ENCODE peak calls at places on chromosomes 13 and 19, in nine cellular contexts. L, T, O, H, J, P, M, A and X are unnamed samples.

GRCh38 chr13:58247080-58247479 is 615.5 kb downstream of the PCDH17 start:
- DNase-seq in L (no peak), T (no peak), O (no peak), H (no peak), J (no peak), P (no peak), M (no peak), A (no peak), X (no peak)

GRCh38 chr19:2113436-2114211 is 16.9 kb downstream of the IZUMO4 start:
- DNase-seq in L (no peak), T (no peak), O (peak), H (no peak), J (no peak), P (peak), M (peak), A (no peak), X (no peak)

GRCh38 chr13:50693755-50694154 is 149.7 kb downstream of the DLEU7 start:
- DNase-seq in L (no peak), T (peak), O (peak), H (no peak), J (peak), P (no peak), M (peak), A (no peak), X (no peak)

GRCh38 chr19:57473646-57474045 is 3.7 kb downstream of the ZNF772 start:
- DNase-seq in L (no peak), T (no peak), O (peak), H (no peak), J (no peak), P (peak), M (no peak), A (no peak), X (no peak)

GRCh38 chr19:14102102-14102696 is 11.6 kb upstream of the SAMD1 start:
- DNase-seq in L (no peak), T (no peak), O (peak), H (no peak), J (no peak), P (peak), M (no peak), A (no peak), X (no peak)

GRCh38 chr13:110782185-110782584 is 68.7 kb downstream of the ING1 start:
- DNase-seq in L (no peak), T (no peak), O (no peak), H (no peak), J (no peak), P (no peak), M (no peak), A (no peak), X (no peak)

GRCh38 chr13:73168226-73168992 is 109.6 kb downstream of the KLF5 start:
- DNase-seq in L (no peak), T (no peak), O (peak), H (no peak), J (no peak), P (no peak), M (no peak), A (no peak), X (no peak)

GRCh38 chr19:52665047-52665446 is 26.9 kb upstream of the ZNF83 start:
- DNase-seq in L (no peak), T (no peak), O (no peak), H (no peak), J (no peak), P (no peak), M (no peak), A (no peak), X (no peak)

GRCh38 chr19:55667958-55668357 is 7.1 kb upstream of the EPN1 start:
- DNase-seq in L (no peak), T (no peak), O (no peak), H (peak), J (no peak), P (no peak), M (no peak), A (peak), X (no peak)

GRCh38 chr13:78317030-78317429 is 286.3 kb downstream of the POU4F1 start:
- DNase-seq in L (no peak), T (no peak), O (peak), H (no peak), J (peak), P (peak), M (no peak), A (no peak), X (no peak)

GRCh38 chr19:45913874-45914830 is at the start of gene NANOS2:
- DNase-seq in L (no peak), T (no peak), O (peak), H (no peak), J (peak), P (peak), M (no peak), A (no peak), X (no peak)

GRCh38 chr13:99067160-99067985 is 89.5 kb upstream of the DOCK9 start:
- DNase-seq in L (no peak), T (peak), O (peak), H (no peak), J (no peak), P (no peak), M (peak), A (no peak), X (no peak)

GRCh38 chr19:56162258-56162657 is 13.6 kb upstream of the GALP start:
- DNase-seq in L (no peak), T (no peak), O (peak), H (no peak), J (no peak), P (peak), M (no peak), A (no peak), X (no peak)

GRCh38 chr13:66927562-66927961 is 302.6 kb downstream of the PCDH9 start:
- DNase-seq in L (no peak), T (no peak), O (no peak), H (no peak), J (no peak), P (no peak), M (no peak), A (no peak), X (no peak)

GRCh38 chr13:30421093-30422055 is 919 bp upstream of the UBE2L5 start:
- DNase-seq in L (no peak), T (no peak), O (peak), H (peak), J (peak), P (peak), M (peak), A (peak), X (peak)

GRCh38 chr13:80105350-80105749 is 235.6 kb downstream of the SPRY2 start:
- DNase-seq in L (no peak), T (no peak), O (no peak), H (no peak), J (no peak), P (no peak), M (no peak), A (no peak), X (no peak)

GRCh38 chr19:33005440-33005839 is 33.4 kb downstream of the FAAP24 start:
- DNase-seq in L (no peak), T (no peak), O (no peak), H (no peak), J (no peak), P (no peak), M (no peak), A (no peak), X (no peak)

GRCh38 chr13:50222569-50223332 is 207.5 kb downstream of the KCNRG start:
- DNase-seq in L (peak), T (no peak), O (peak), H (peak), J (no peak), P (peak), M (peak), A (peak), X (no peak)

GRCh38 chr19:52277471-52277870 is 8.1 kb downstream of the ZNF766 start:
- DNase-seq in L (no peak), T (no peak), O (no peak), H (no peak), J (no peak), P (no peak), M (no peak), A (no peak), X (no peak)

GRCh38 chr13:89554801-89555200 is 1792.7 kb upstream of the MIR17HG start:
- DNase-seq in L (no peak), T (no peak), O (no peak), H (no peak), J (no peak), P (no peak), M (no peak), A (no peak), X (no peak)

GRCh38 chr13:74128171-74128767 is 5.9 kb downstream of the KLF12 start:
- DNase-seq in L (no peak), T (no peak), O (peak), H (no peak), J (peak), P (no peak), M (peak), A (no peak), X (peak)

GRCh38 chr19:46660601-46661019 is 372 bp downstream of the DACT3 start:
- DNase-seq in L (no peak), T (no peak), O (no peak), H (no peak), J (no peak), P (no peak), M (no peak), A (no peak), X (no peak)

GRCh38 chr13:112670118-112670517 is 19.7 kb upstream of the ATP11A start:
- DNase-seq in L (no peak), T (no peak), O (no peak), H (no peak), J (no peak), P (no peak), M (no peak), A (no peak), X (no peak)
- H3K4me3 ChIP-seq in L (no peak), T (no peak), O (no peak), H (no peak), J (no peak), P (no peak), M (no peak), A (no peak), X (no peak)

DNA sequence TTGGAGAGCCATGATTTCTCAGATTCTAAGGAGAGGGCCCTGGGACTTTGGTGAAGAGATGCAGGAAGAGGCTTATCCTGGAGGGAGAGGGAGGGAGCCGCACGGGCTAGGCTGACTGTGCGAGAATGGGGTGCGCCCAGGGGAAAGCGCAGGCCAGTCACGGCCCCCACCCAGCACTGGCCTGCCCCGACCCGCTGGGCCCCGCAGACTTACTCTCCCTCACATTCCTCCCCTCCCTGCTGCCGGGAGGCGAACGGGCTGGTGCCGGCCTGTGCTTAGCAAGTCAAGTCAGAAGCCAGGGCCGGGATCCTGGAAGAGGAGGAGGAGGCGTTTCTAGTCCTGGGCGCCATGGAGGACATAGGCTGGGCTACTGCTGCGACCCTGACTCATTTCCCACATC is 120.0 kb downstream of the CRYL1 start:
- DNase-seq in L (no peak), T (no peak), O (no peak), H (no peak), J (peak), P (no peak), M (no peak), A (no peak), X (no peak)
- H3K4me3 ChIP-seq in L (no peak), T (no peak), O (no peak), H (no peak), J (no peak), P (no peak), M (no peak), A (no peak), X (no peak)

GRCh38 chr13:92806215-92806614 is 420.4 kb upstream of the GPC6 start:
- DNase-seq in L (no peak), T (no peak), O (peak), H (no peak), J (no peak), P (peak), M (peak), A (no peak), X (no peak)

GRCh38 chr13:92804926-92805325 is 421.7 kb upstream of the GPC6 start:
- DNase-seq in L (no peak), T (no peak), O (no peak), H (no peak), J (no peak), P (no peak), M (peak), A (no peak), X (no peak)

GRCh38 chr13:92808007-92808406 is 418.6 kb upstream of the GPC6 start:
- DNase-seq in L (no peak), T (no peak), O (no peak), H (no peak), J (no peak), P (no peak), M (no peak), A (no peak), X (no peak)

GRCh38 chr13:92805766-92806165 is 420.8 kb upstream of the GPC6 start:
- DNase-seq in L (no peak), T (no peak), O (no peak), H (no peak), J (no peak), P (no peak), M (no peak), A (no peak), X (no peak)

DNA sequence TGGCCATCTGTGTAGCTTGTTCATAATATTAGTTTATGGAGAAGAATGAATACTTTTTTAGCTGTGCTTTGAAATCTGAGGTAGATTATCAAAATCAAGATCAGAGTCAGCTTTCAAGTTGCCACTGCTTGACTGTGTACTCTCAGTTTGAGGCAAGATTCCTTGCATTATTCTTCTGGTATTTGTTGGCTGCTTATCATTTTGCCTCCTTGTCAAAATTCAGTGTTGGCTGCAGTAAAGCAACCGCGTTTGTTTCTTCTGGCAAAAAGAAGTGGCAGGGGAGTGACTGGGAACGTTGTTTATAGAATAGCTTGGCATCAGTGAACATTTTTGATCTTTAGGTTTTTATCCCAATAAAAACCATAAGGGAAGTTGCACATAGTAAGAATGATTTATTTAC is 419.3 kb upstream of the GPC6 start:
- DNase-seq in L (no peak), T (no peak), O (no peak), H (no peak), J (no peak), P (no peak), M (peak), A (no peak), X (no peak)
- H3K4me3 ChIP-seq in L (no peak), T (no peak), O (no peak), H (no peak), J (no peak), P (no peak), M (no peak), A (no peak), X (no peak)

DNA sequence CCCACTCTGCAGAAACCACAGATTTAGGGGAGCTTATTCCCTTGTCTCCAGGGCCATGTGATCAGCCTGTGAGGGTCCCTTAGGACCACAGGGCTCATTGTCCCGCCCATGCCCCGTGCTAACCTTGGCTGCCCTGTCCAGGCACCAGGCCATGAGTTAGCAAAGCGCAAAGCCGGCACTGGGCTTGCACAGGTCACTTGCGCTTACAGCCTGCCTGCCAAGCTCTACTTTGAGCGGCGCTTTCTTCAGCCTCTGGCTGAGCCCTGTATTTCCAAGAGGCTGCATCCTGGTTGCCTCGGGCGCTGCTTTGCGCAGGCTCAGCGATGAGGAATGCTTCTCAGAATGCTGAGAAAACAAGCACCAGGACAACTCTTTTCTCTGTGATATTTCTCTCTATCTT is 188.0 kb downstream of the TDRD3 start:
- DNase-seq in L (no peak), T (no peak), O (peak), H (peak), J (no peak), P (peak), M (no peak), A (no peak), X (no peak)
- H3K4me3 ChIP-seq in L (no peak), T (no peak), O (no peak), H (no peak), J (no peak), P (peak), M (no peak), A (no peak), X (no peak)

GRCh38 chr19:6589711-6590457 is 1.1 kb downstream of the CD70 start:
- DNase-seq in L (no peak), T (no peak), O (no peak), H (no peak), J (no peak), P (peak), M (no peak), A (no peak), X (no peak)
- H3K4me3 ChIP-seq in L (no peak), T (no peak), O (no peak), H (no peak), J (peak), P (peak), M (no peak), A (no peak), X (no peak)

DNA sequence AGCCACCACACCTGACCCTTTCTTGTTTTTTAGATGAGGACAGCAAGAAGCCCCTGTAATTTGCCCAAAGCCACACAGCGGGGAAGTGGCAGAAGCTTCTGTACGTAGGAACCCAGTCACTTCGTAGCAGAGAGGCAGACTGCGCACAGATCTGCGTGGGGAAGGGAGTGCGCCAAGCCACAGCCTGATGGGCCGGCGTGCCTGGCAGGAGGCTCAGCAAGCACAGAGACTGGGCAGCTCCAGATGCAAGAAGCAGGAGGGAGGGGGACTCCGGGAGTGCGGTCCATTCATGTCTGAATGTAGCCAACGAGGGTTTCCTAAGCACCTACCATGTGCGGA is 347 bp upstream of the TJP3 start:
- DNase-seq in L (no peak), T (no peak), O (no peak), H (no peak), J (no peak), P (no peak), M (no peak), A (no peak), X (no peak)
- H3K4me3 ChIP-seq in L (no peak), T (no peak), O (no peak), H (no peak), J (no peak), P (no peak), M (no peak), A (peak), X (no peak)

GRCh38 chr13:108957369-108958012 is 328.1 kb downstream of the MYO16 start:
- DNase-seq in L (peak), T (peak), O (peak), H (no peak), J (no peak), P (no peak), M (peak), A (no peak), X (peak)
- H3K4me3 ChIP-seq in L (no peak), T (no peak), O (no peak), H (no peak), J (no peak), P (no peak), M (no peak), A (no peak), X (peak)